ENCODE peak calls at places on chromosomes 6 and 20, in five cellular contexts. J is effector CD4-positive, alpha-beta T cell; U is CD8-positive, alpha-beta memory T cell; P is NCI-H2081; W is stimulated activated CD4-positive, alpha-beta T cell treated with anti-CD3 and anti-CD28 coated beads, Interleukin-1b, Interleukin-23, amount 100 ng/mL, for 4 hours. F is an unnamed sample.

GRCh38 chr6:7991992-7992815 is 72.0 kb downstream of the BLOC1S5 start:
- DNase-seq in J (no peak), U (no peak), P (peak), W (no peak), F (no peak)

GRCh38 chr20:46698788-46699187 is 9.5 kb upstream of the TP53RK start:
- DNase-seq in J (no peak), U (no peak), P (no peak), W (no peak), F (no peak)

GRCh38 chr20:11274137-11274536 is 600.3 kb upstream of the JAG1 start:
- DNase-seq in J (no peak), U (no peak), P (peak), W (no peak), F (no peak)

GRCh38 chr6:3406928-3407809 is 49.7 kb downstream of the SLC22A23 start:
- DNase-seq in J (no peak), U (no peak), P (no peak), W (no peak), F (no peak)

GRCh38 chr6:132067286-132067685 is 116.1 kb upstream of the CCN2 start:
- DNase-seq in J (no peak), U (no peak), P (peak), W (no peak), F (no peak)

GRCh38 chr6:53857318-53858094 is 62.7 kb downstream of the LRRC1 start:
- DNase-seq in J (no peak), U (no peak), P (peak), W (no peak), F (no peak)

GRCh38 chr20:6868864-6869263 is 101.4 kb downstream of the BMP2 start:
- DNase-seq in J (no peak), U (no peak), P (no peak), W (no peak), F (no peak)

GRCh38 chr6:130138116-130138908 is 84.4 kb downstream of the SAMD3 start:
- DNase-seq in J (no peak), U (no peak), P (no peak), W (no peak), F (no peak)

GRCh38 chr6:89581669-89582068 is 56.9 kb downstream of the LYRM2 start:
- DNase-seq in J (no peak), U (no peak), P (peak), W (no peak), F (no peak)

GRCh38 chr6:73180718-73181619 is 44.3 kb downstream of the KHDC1L start:
- DNase-seq in J (no peak), U (no peak), P (peak), W (no peak), F (no peak)

GRCh38 chr6:166586424-166587156 is at the start of gene RAMACL:
- DNase-seq in J (peak), U (peak), P (peak), W (peak), F (peak)

GRCh38 chr6:137341721-137342195 is 122.6 kb upstream of the IFNGR1 start:
- DNase-seq in J (peak), U (peak), P (peak), W (no peak), F (peak)

GRCh38 chr6:42047220-42047590 is 3.1 kb upstream of the TAF8 start:
- DNase-seq in J (no peak), U (no peak), P (no peak), W (no peak), F (no peak)

GRCh38 chr20:24663496-24663895 is 194.1 kb downstream of the SYNDIG1 start:
- DNase-seq in J (no peak), U (no peak), P (no peak), W (no peak), F (no peak)

GRCh38 chr6:22954749-22955385 is 385.5 kb downstream of the HDGFL1 start:
- DNase-seq in J (no peak), U (no peak), P (no peak), W (no peak), F (no peak)

GRCh38 chr6:157323924-157324276 is 581 bp upstream of the TMEM242 start:
- DNase-seq in J (no peak), U (no peak), P (no peak), W (peak), F (peak)

GRCh38 chr20:33192912-33193501 is 24.1 kb upstream of the BPIFA3 start:
- DNase-seq in J (no peak), U (no peak), P (no peak), W (no peak), F (no peak)

GRCh38 chr20:4134861-4135379 is 119.6 kb upstream of the RNF24 start:
- DNase-seq in J (no peak), U (no peak), P (no peak), W (no peak), F (peak)

GRCh38 chr6:155524249-155524651 is 68.6 kb upstream of the NOX3 start:
- DNase-seq in J (no peak), U (no peak), P (no peak), W (no peak), F (no peak)

GRCh38 chr6:135052939-135053338 is 1.7 kb downstream of the HBS1L start:
- DNase-seq in J (no peak), U (no peak), P (no peak), W (no peak), F (no peak)

GRCh38 chr20:36384022-36384619 is 78.0 kb downstream of the DLGAP4 start:
- DNase-seq in J (no peak), U (no peak), P (no peak), W (no peak), F (no peak)

GRCh38 chr6:16800942-16801341 is 39.7 kb upstream of the ATXN1 start:
- DNase-seq in J (no peak), U (no peak), P (no peak), W (no peak), F (no peak)

GRCh38 chr20:63089051-63089907 is 82.5 kb upstream of the BHLHE23 start:
- DNase-seq in J (no peak), U (peak), P (peak), W (no peak), F (no peak)

GRCh38 chr6:14380421-14380820 is 262.8 kb downstream of the CD83 start:
- DNase-seq in J (no peak), U (no peak), P (peak), W (no peak), F (no peak)

GRCh38 chr6:124799638-124800037 is 162.6 kb upstream of the RNF217 start:
- DNase-seq in J (no peak), U (no peak), P (no peak), W (no peak), F (no peak)

GRCh38 chr6:158847012-158847529 is 27.9 kb upstream of the EZR start:
- DNase-seq in J (no peak), U (no peak), P (no peak), W (no peak), F (no peak)

GRCh38 chr6:164039954-164040375 is 625.4 kb downstream of the QKI start:
- DNase-seq in J (peak), U (peak), P (no peak), W (peak), F (no peak)

GRCh38 chr20:33945391-33946079 is 48.2 kb upstream of the RALY start:
- DNase-seq in J (no peak), U (no peak), P (no peak), W (no peak), F (no peak)

GRCh38 chr6:39260451-39260850 is 31.2 kb upstream of the KCNK5 start:
- DNase-seq in J (no peak), U (no peak), P (no peak), W (no peak), F (no peak)

GRCh38 chr20:23021941-23022340 is 13.2 kb upstream of the SSTR4 start:
- DNase-seq in J (no peak), U (no peak), P (no peak), W (no peak), F (no peak)

GRCh38 chr6:151445482-151445881 is 6.4 kb downstream of the RMND1 start:
- DNase-seq in J (no peak), U (no peak), P (no peak), W (no peak), F (no peak)

GRCh38 chr6:70390067-70390466 is 23.2 kb upstream of the FAM135A start:
- DNase-seq in J (no peak), U (no peak), P (peak), W (no peak), F (no peak)

GRCh38 chr6:82240191-82240590 is 7.4 kb downstream of the IBTK start:
- DNase-seq in J (no peak), U (no peak), P (no peak), W (no peak), F (no peak)